ENCODE peak calls at places on chromosomes 4 and X, in seven cellular contexts. One of them, this sample, is unnamed.

GRCh38 chrX:57447856-57448255 is 144.0 kb upstream of the ZXDB start:
- DNase-seq in adrenal gland: peak
- DNase-seq in A549: no peak
- DNase-seq in MM.1S: no peak
- DNase-seq in activated CD4-positive, alpha-beta T cell treated with anti-CD3 and anti-CD28 coated beads for 48 hours: no peak
- DNase-seq in HTR-8/SVneo: no peak
- DNase-seq in activated T-cell treated with anti-CD3 and anti-CD28 coated beads, Interleukin-2, amount 50 U/mL, for 72 hours: no peak
- DNase-seq in this sample: no peak

GRCh38 chr4:75037253-75037652 is 104.3 kb downstream of the PARM1 start:
- DNase-seq in activated T-cell treated with anti-CD3 and anti-CD28 coated beads, Interleukin-2, amount 50 U/mL, for 72 hours: no peak
- DNase-seq in MM.1S: no peak
- DNase-seq in adrenal gland: no peak
- DNase-seq in activated CD4-positive, alpha-beta T cell treated with anti-CD3 and anti-CD28 coated beads for 48 hours: no peak
- DNase-seq in A549: no peak
- DNase-seq in HTR-8/SVneo: no peak
- DNase-seq in this sample: no peak

GRCh38 chrX:136202889-136203288 is 48.3 kb downstream of the MAP7D3 start:
- DNase-seq in HTR-8/SVneo: no peak
- DNase-seq in activated CD4-positive, alpha-beta T cell treated with anti-CD3 and anti-CD28 coated beads for 48 hours: no peak
- DNase-seq in activated T-cell treated with anti-CD3 and anti-CD28 coated beads, Interleukin-2, amount 50 U/mL, for 72 hours: no peak
- DNase-seq in adrenal gland: no peak
- DNase-seq in MM.1S: no peak
- DNase-seq in A549: no peak
- DNase-seq in this sample: no peak

GRCh38 chr4:101952985-101953384 is 162.5 kb downstream of the BANK1 start:
- DNase-seq in activated CD4-positive, alpha-beta T cell treated with anti-CD3 and anti-CD28 coated beads for 48 hours: no peak
- DNase-seq in activated T-cell treated with anti-CD3 and anti-CD28 coated beads, Interleukin-2, amount 50 U/mL, for 72 hours: no peak
- DNase-seq in adrenal gland: no peak
- DNase-seq in MM.1S: no peak
- DNase-seq in HTR-8/SVneo: no peak
- DNase-seq in A549: no peak
- DNase-seq in this sample: no peak

GRCh38 chr4:40423735-40424134 is 88.6 kb downstream of the CHRNA9 start:
- DNase-seq in MM.1S: no peak
- DNase-seq in A549: no peak
- DNase-seq in activated CD4-positive, alpha-beta T cell treated with anti-CD3 and anti-CD28 coated beads for 48 hours: no peak
- DNase-seq in adrenal gland: no peak
- DNase-seq in activated T-cell treated with anti-CD3 and anti-CD28 coated beads, Interleukin-2, amount 50 U/mL, for 72 hours: no peak
- DNase-seq in HTR-8/SVneo: peak
- DNase-seq in this sample: no peak

GRCh38 chr4:60683357-60683756 is 516.8 kb upstream of the ADGRL3 start:
- DNase-seq in A549: no peak
- DNase-seq in HTR-8/SVneo: peak
- DNase-seq in MM.1S: no peak
- DNase-seq in activated CD4-positive, alpha-beta T cell treated with anti-CD3 and anti-CD28 coated beads for 48 hours: no peak
- DNase-seq in activated T-cell treated with anti-CD3 and anti-CD28 coated beads, Interleukin-2, amount 50 U/mL, for 72 hours: no peak
- DNase-seq in adrenal gland: no peak
- DNase-seq in this sample: no peak

GRCh38 chr4:10117424-10118354 is 1.1 kb upstream of the WDR1 start:
- DNase-seq in HTR-8/SVneo: no peak
- DNase-seq in adrenal gland: no peak
- DNase-seq in A549: no peak
- DNase-seq in activated T-cell treated with anti-CD3 and anti-CD28 coated beads, Interleukin-2, amount 50 U/mL, for 72 hours: peak
- DNase-seq in MM.1S: no peak
- DNase-seq in activated CD4-positive, alpha-beta T cell treated with anti-CD3 and anti-CD28 coated beads for 48 hours: peak
- DNase-seq in this sample: no peak

GRCh38 chrX:37958493-37959211 is 47.7 kb upstream of the SYTL5 start:
- DNase-seq in A549: no peak
- DNase-seq in HTR-8/SVneo: no peak
- DNase-seq in activated T-cell treated with anti-CD3 and anti-CD28 coated beads, Interleukin-2, amount 50 U/mL, for 72 hours: no peak
- DNase-seq in adrenal gland: peak
- DNase-seq in MM.1S: no peak
- DNase-seq in activated CD4-positive, alpha-beta T cell treated with anti-CD3 and anti-CD28 coated beads for 48 hours: no peak
- DNase-seq in this sample: no peak

GRCh38 chr4:170226288-170226687 is 136.5 kb upstream of the AADAT start:
- DNase-seq in adrenal gland: no peak
- DNase-seq in activated T-cell treated with anti-CD3 and anti-CD28 coated beads, Interleukin-2, amount 50 U/mL, for 72 hours: no peak
- DNase-seq in A549: no peak
- DNase-seq in activated CD4-positive, alpha-beta T cell treated with anti-CD3 and anti-CD28 coated beads for 48 hours: no peak
- DNase-seq in HTR-8/SVneo: no peak
- DNase-seq in MM.1S: no peak
- DNase-seq in this sample: no peak

GRCh38 chrX:69060631-69061408 is 104.4 kb downstream of the PJA1 start:
- DNase-seq in activated CD4-positive, alpha-beta T cell treated with anti-CD3 and anti-CD28 coated beads for 48 hours: no peak
- DNase-seq in activated T-cell treated with anti-CD3 and anti-CD28 coated beads, Interleukin-2, amount 50 U/mL, for 72 hours: no peak
- DNase-seq in adrenal gland: peak
- DNase-seq in A549: no peak
- DNase-seq in HTR-8/SVneo: peak
- DNase-seq in MM.1S: no peak
- DNase-seq in this sample: peak

GRCh38 chr4:101037249-101037648 is 310.1 kb downstream of the PPP3CA start:
- DNase-seq in activated CD4-positive, alpha-beta T cell treated with anti-CD3 and anti-CD28 coated beads for 48 hours: no peak
- DNase-seq in HTR-8/SVneo: no peak
- DNase-seq in activated T-cell treated with anti-CD3 and anti-CD28 coated beads, Interleukin-2, amount 50 U/mL, for 72 hours: no peak
- DNase-seq in A549: no peak
- DNase-seq in adrenal gland: no peak
- DNase-seq in MM.1S: no peak
- DNase-seq in this sample: peak

GRCh38 chrX:100643943-100644587 is at the start of gene SRPX2:
- DNase-seq in MM.1S: no peak
- DNase-seq in activated CD4-positive, alpha-beta T cell treated with anti-CD3 and anti-CD28 coated beads for 48 hours: peak
- DNase-seq in activated T-cell treated with anti-CD3 and anti-CD28 coated beads, Interleukin-2, amount 50 U/mL, for 72 hours: no peak
- DNase-seq in A549: peak
- DNase-seq in adrenal gland: peak
- DNase-seq in HTR-8/SVneo: peak
- DNase-seq in this sample: no peak

This sample was measured in glomerular endothelial cell.